ENCODE peak calls at places on chromosomes 11 and 22, in eight cellular contexts. D is cardiac fibroblast, L is omental fat pad, P is fibroblast of lung, U is MCF 10A, Y is tibial artery, S is suprapubic skin, T is GM12865. M is an unnamed sample.

GRCh38 chr11:2426826-2427521 is 17.3 kb downstream of the TRPM5 start:
- DNase-seq in D (no peak), L (no peak), P (no peak), U (no peak), Y (no peak), S (no peak), T (no peak), M (no peak)

GRCh38 chr11:58060535-58060934 is 29.8 kb downstream of the OR6Q1 start:
- DNase-seq in D (no peak), L (no peak), P (no peak), U (no peak), Y (no peak), S (no peak), T (no peak), M (no peak)

GRCh38 chr22:21444701-21445436 is 22.3 kb upstream of the TMEM191C start:
- DNase-seq in D (no peak), L (no peak), P (no peak), U (no peak), Y (peak; percentile 54), S (peak; percentile 57), T (no peak), M (peak; percentile 12)

GRCh38 chr22:40953446-40953845 is 2.3 kb downstream of the RBX1 start:
- DNase-seq in D (peak; percentile 10), L (no peak), P (no peak), U (no peak), Y (no peak), S (no peak), T (no peak), M (no peak)

GRCh38 chr11:102111011-102111786 is 952 bp downstream of the YAP1 start:
- DNase-seq in D (peak; percentile 95), L (peak; percentile 45), P (peak; percentile 88), U (peak; percentile 90), Y (peak; percentile 85), S (peak; percentile 82), T (peak; percentile 12), M (no peak)

GRCh38 chr22:40922484-40923303 is 28.5 kb upstream of the RBX1 start:
- DNase-seq in D (peak; percentile 81), L (no peak), P (peak; percentile 81), U (peak; percentile 66), Y (no peak), S (no peak), T (peak; percentile 72), M (no peak)

GRCh38 chr22:36409911-36410756 is 22.4 kb upstream of the MYH9 start:
- DNase-seq in D (peak; percentile 68), L (peak; percentile 36), P (peak; percentile 50), U (peak; percentile 97), Y (peak; percentile 82), S (peak; percentile 84), T (peak; percentile 77), M (peak; percentile 67)

GRCh38 chr11:27694992-27695391 is 5.3 kb downstream of the BDNF start:
- DNase-seq in D (peak; percentile 64), L (no peak), P (peak; percentile 65), U (no peak), Y (no peak), S (no peak), T (no peak), M (no peak)

GRCh38 chr22:31676700-31677099 is 14.7 kb upstream of the PISD start:
- DNase-seq in D (peak; percentile 94), L (peak; percentile 88), P (peak; percentile 90), U (peak; percentile 96), Y (peak; percentile 98), S (peak; percentile 97), T (peak; percentile 91), M (peak; percentile 89)

GRCh38 chr11:8826901-8827560 is 84.0 kb upstream of the AKIP1 start:
- DNase-seq in D (no peak), L (no peak), P (no peak), U (no peak), Y (no peak), S (no peak), T (no peak), M (no peak)

GRCh38 chr11:105244157-105244820 is 104.7 kb upstream of the CARD18 start:
- DNase-seq in D (peak; percentile 94), L (no peak), P (peak; percentile 98), U (peak; percentile 84), Y (peak; percentile 68), S (no peak), T (no peak), M (no peak)

GRCh38 chr22:50243704-50244419 is 961 bp downstream of the TUBGCP6 start:
- DNase-seq in D (no peak), L (no peak), P (no peak), U (no peak), Y (no peak), S (no peak), T (no peak), M (no peak)

GRCh38 chr11:76736773-76737495 is 46.2 kb upstream of the TSKU start:
- DNase-seq in D (no peak), L (no peak), P (no peak), U (no peak), Y (no peak), S (no peak), T (no peak), M (no peak)

GRCh38 chr11:57324154-57324885 is 432 bp downstream of the TNKS1BP1 start:
- DNase-seq in D (peak; percentile 68), L (no peak), P (peak; percentile 68), U (peak; percentile 36), Y (peak; percentile 81), S (peak; percentile 83), T (peak; percentile 32), M (no peak)

GRCh38 chr11:1559103-1559951 is 12.7 kb downstream of the DUSP8 start:
- DNase-seq in D (peak; percentile 90), L (peak; percentile 47), P (peak; percentile 76), U (peak; percentile 96), Y (peak; percentile 99), S (peak; percentile 93), T (no peak), M (peak; percentile 19)

GRCh38 chr11:68118753-68119448 is 2.3 kb downstream of the CHKA start:
- DNase-seq in D (peak; percentile 35), L (no peak), P (peak; percentile 32), U (no peak), Y (no peak), S (no peak), T (peak; percentile 87), M (no peak)

GRCh38 chr22:47406896-47407295 is 644.4 kb downstream of the TBC1D22A start:
- DNase-seq in D (no peak), L (no peak), P (no peak), U (no peak), Y (peak; percentile 25), S (no peak), T (no peak), M (no peak)

GRCh38 chr11:19200410-19201201 is 1.2 kb downstream of the CSRP3 start:
- DNase-seq in D (peak; percentile 77), L (no peak), P (peak; percentile 76), U (peak; percentile 89), Y (no peak), S (no peak), T (no peak), M (no peak)

GRCh38 chr22:47328550-47329243 is 566.2 kb downstream of the TBC1D22A start:
- DNase-seq in D (peak; percentile 94), L (no peak), P (peak; percentile 97), U (peak; percentile 86), Y (no peak), S (no peak), T (no peak), M (no peak)

GRCh38 chr11:45089845-45090499 is 56.5 kb upstream of the PRDM11 start:
- DNase-seq in D (peak; percentile 75), L (no peak), P (peak; percentile 72), U (peak; percentile 46), Y (no peak), S (peak; percentile 60), T (no peak), M (no peak)

DNA sequence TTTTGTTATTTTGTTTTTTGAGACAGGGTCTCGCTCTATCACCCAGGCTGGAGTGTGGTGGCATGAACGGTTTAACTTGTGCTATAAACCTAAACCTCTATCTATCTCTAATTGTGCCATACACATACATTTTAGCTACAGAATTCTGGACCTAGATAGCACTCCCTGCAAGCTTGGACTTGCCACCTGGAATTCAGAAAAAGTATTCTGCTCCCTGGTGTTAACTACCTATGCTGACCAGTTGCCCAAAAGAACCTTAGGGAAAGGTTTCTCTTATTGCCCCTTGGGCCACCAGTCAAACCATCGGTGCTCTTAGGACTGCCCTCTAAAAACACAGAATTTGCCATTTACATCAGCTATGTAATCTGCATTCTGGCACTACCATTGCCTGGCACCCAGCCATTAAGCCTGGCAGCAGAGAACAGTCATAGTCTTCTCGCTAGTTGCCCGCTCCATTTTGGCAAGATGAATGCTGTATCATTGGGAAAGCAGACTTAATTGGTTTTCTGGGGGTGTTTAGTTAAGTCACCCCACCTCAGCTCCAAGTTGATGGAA is 55.3 kb downstream of the ETS1 start:
- DNase-seq in D (no peak), L (no peak), P (no peak), U (peak; percentile 76), Y (peak; percentile 81), S (no peak), T (no peak), M (no peak)
- TF ChIP-seq CTCF in D (no peak), L (no peak), P (no peak), U (no peak), Y (no peak), S (no peak), T (no peak), M (no peak)

DNA sequence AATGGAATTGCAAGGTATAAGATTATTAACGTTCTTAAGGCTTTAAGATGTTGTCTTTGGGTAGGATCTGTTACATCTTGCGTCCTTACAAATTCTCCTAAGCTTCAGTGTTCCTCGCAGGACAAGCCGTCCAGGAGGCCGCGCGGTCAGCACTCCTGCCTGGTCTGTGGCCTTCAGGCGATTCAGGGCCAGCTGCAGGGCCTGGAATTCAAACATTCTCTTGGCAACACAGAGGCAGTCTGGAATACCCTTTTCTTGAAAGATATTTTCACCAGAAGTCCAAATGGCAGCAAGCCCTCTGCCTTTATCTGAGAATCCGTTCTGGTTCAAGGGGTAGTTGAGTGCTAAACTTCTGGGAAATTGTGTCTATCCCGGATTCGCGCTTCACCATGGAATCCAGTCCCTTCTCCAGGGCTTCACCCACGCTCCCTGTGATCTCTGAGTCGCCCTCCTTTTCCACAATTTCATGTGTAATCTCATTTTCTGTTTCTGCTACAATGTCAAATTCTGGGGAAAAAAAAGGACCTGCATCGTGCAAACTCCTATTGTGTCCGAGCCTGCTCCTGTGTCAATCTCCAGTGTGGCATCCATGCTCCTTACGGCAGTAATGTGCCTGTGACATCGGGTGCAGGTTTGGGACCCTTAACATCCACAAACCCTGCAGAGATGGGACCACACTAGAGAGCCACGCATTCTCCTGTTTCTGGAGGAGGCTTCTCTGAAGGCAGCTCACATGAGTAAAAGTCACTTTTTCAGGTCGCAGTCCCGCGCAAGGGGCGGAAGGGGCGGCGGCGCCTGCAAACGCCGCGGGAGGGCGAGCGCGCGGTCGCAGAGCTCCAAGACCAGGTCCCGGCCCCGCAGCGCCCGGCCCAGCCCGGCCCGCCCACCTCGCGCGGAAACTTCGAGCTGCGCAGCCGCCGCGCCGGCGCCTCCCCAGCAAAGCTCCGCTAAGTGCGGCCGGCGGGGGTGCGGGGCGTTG is 25.3 kb upstream of the SORL1 start:
- DNase-seq in D (no peak), L (no peak), P (no peak), U (no peak), Y (peak; percentile 74), S (no peak), T (peak; percentile 70), M (peak; percentile 51)
- TF ChIP-seq CTCF in D (no peak), L (no peak), P (no peak), U (no peak), Y (peak; percentile 12), S (no peak), T (no peak), M (no peak)

GRCh38 chr11:34357646-34358257 is at the start of gene ABTB2:
- DNase-seq in D (peak; percentile 98), L (peak; percentile 95), P (peak; percentile 97), U (peak; percentile 95), Y (peak; percentile 99), S (peak; percentile 99), T (peak; percentile 97), M (peak; percentile 97)
- TF ChIP-seq CTCF in D (no peak), L (no peak), P (no peak), U (no peak), Y (no peak), S (no peak), T (no peak), M (no peak)

GRCh38 chr11:61555051-61555969 is 25.6 kb downstream of the SYT7 start:
- DNase-seq in D (no peak), L (no peak), P (no peak), U (no peak), Y (no peak), S (no peak), T (no peak), M (no peak)
- TF ChIP-seq CTCF in D (peak; percentile 4), L (no peak), P (peak; percentile 23), U (no peak), Y (no peak), S (no peak), T (no peak), M (no peak)